ENCODE peak calls at places on chromosomes 2 and 18, in seven cellular contexts. A is GM23248, O is neural progenitor cell, F is HepG2, B is fibroblast of lung, Z is keratinocyte, L is H1. R is an unnamed sample.

GRCh38 chr2:27663160-27663462 is 303 bp downstream of the SUPT7L start:
- DNase-seq in O (no peak), L (no peak), Z (no peak), A (no peak), B (no peak), F (no peak), R (no peak)

GRCh38 chr2:147538848-147539247 is 306.0 kb upstream of the ACVR2A start:
- DNase-seq in Z (no peak), B (no peak), O (no peak), F (no peak), A (peak), L (no peak), R (no peak)

GRCh38 chr2:233252227-233252626 is 754 bp downstream of the ATG16L1 start:
- DNase-seq in L (no peak), Z (no peak), O (peak), F (no peak), B (no peak), A (peak), R (peak)

GRCh38 chr2:48278590-48278989 is 251.4 kb upstream of the STON1 start:
- DNase-seq in O (peak), L (no peak), A (no peak), F (no peak), Z (no peak), B (peak), R (no peak)

GRCh38 chr2:170362313-170362795 is 184.4 kb downstream of the MYO3B start:
- DNase-seq in O (no peak), A (no peak), B (no peak), L (no peak), F (no peak), Z (no peak), R (no peak)

GRCh38 chr2:215998636-215999035 is 14.7 kb downstream of the MREG start:
- DNase-seq in Z (no peak), F (no peak), O (no peak), A (no peak), B (no peak), L (no peak), R (no peak)

GRCh38 chr18:50663626-50664441 is 103.9 kb downstream of the MAPK4 start:
- DNase-seq in O (no peak), B (no peak), Z (no peak), A (no peak), F (no peak), L (no peak), R (no peak)

GRCh38 chr2:196925445-196925767 is 1.1 kb downstream of the PGAP1 start:
- DNase-seq in Z (no peak), A (peak), F (peak), B (no peak), O (peak), L (no peak), R (peak)

GRCh38 chr2:99863236-99863913 is 279.0 kb downstream of the AFF3 start:
- DNase-seq in F (no peak), O (no peak), L (no peak), B (peak), A (no peak), Z (no peak), R (no peak)

GRCh38 chr2:240672701-240673190 is 9.9 kb downstream of the AQP12B start:
- DNase-seq in L (no peak), B (no peak), Z (no peak), O (no peak), F (no peak), A (no peak), R (no peak)

GRCh38 chr2:43802135-43802534 is 28.3 kb downstream of the DYNC2LI1 start:
- DNase-seq in L (no peak), Z (no peak), O (no peak), A (no peak), F (peak), B (no peak), R (no peak)

GRCh38 chr2:233068762-233069418 is 8.7 kb downstream of the INPP5D start:
- DNase-seq in O (no peak), B (no peak), F (no peak), L (no peak), A (no peak), Z (no peak), R (no peak)

GRCh38 chr2:152421521-152422367 is 86.8 kb downstream of the FMNL2 start:
- DNase-seq in F (peak), A (peak), B (peak), L (no peak), O (no peak), Z (peak), R (peak)

GRCh38 chr2:3460161-3460560 is 59.2 kb downstream of the ADI1 start:
- DNase-seq in O (no peak), Z (no peak), L (no peak), B (no peak), A (no peak), F (no peak), R (no peak)

GRCh38 chr2:225889452-225889851 is 489.9 kb downstream of the NYAP2 start:
- DNase-seq in B (peak), A (peak), F (peak), L (no peak), O (peak), Z (peak), R (peak)

GRCh38 chr2:25332571-25332970 is 9.2 kb downstream of the DNMT3A start:
- DNase-seq in L (no peak), B (no peak), A (no peak), F (no peak), Z (no peak), O (no peak), R (no peak)

GRCh38 chr2:230602562-230603230 is 109.9 kb upstream of the CAB39 start:
- DNase-seq in Z (no peak), O (no peak), A (no peak), L (no peak), B (no peak), F (no peak), R (no peak)

GRCh38 chr2:85276571-85277121 is 51.1 kb downstream of the TGOLN2 start:
- DNase-seq in F (no peak), B (no peak), Z (no peak), L (no peak), A (peak), O (no peak), R (no peak)
- TF ChIP-seq EZH2 in F (no peak), B (no peak), Z (no peak), L (no peak), A (no peak), O (no peak), R (no peak)

DNA sequence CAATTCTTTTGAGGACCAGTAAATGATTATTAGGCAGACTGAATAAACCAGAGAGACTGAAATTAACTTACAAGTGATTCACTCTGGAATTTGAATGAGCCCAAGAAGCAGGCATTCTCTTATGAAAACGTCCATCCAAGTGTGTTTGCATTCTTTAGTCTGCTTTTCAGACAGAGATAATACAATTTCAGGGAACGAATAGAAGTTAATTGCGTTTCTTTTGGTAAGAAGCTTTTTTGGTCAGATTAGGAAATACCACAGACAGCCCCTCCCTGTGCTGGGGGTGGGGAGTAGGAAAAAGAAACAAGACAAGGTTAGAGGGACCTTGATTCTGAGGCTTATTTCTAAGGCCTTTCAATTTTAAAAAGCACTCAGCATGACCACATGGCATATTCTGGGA is 874.4 kb downstream of the SUCLG1 start:
- DNase-seq in B (no peak), F (no peak), O (peak), L (peak), Z (no peak), A (peak), R (no peak)
- TF ChIP-seq EZH2 in B (no peak), F (no peak), O (no peak), L (no peak), Z (no peak), A (no peak), R (no peak)

GRCh38 chr2:218872645-218873358 is 7.8 kb upstream of the WNT10A start:
- DNase-seq in A (no peak), B (no peak), L (no peak), F (no peak), O (peak), Z (no peak), R (no peak)

GRCh38 chr2:218869064-218869463 is 9.5 kb downstream of the WNT6 start:
- DNase-seq in O (no peak), B (no peak), F (no peak), A (no peak), Z (no peak), L (no peak), R (no peak)

GRCh38 chr2:218870984-218871344 is 9.7 kb upstream of the WNT10A start:
- DNase-seq in B (no peak), L (no peak), F (no peak), O (no peak), A (no peak), Z (no peak), R (no peak)

GRCh38 chr2:218873359-218874194 is 7.1 kb upstream of the WNT10A start:
- DNase-seq in L (no peak), Z (no peak), O (peak), B (no peak), A (no peak), F (no peak), R (no peak)

DNA sequence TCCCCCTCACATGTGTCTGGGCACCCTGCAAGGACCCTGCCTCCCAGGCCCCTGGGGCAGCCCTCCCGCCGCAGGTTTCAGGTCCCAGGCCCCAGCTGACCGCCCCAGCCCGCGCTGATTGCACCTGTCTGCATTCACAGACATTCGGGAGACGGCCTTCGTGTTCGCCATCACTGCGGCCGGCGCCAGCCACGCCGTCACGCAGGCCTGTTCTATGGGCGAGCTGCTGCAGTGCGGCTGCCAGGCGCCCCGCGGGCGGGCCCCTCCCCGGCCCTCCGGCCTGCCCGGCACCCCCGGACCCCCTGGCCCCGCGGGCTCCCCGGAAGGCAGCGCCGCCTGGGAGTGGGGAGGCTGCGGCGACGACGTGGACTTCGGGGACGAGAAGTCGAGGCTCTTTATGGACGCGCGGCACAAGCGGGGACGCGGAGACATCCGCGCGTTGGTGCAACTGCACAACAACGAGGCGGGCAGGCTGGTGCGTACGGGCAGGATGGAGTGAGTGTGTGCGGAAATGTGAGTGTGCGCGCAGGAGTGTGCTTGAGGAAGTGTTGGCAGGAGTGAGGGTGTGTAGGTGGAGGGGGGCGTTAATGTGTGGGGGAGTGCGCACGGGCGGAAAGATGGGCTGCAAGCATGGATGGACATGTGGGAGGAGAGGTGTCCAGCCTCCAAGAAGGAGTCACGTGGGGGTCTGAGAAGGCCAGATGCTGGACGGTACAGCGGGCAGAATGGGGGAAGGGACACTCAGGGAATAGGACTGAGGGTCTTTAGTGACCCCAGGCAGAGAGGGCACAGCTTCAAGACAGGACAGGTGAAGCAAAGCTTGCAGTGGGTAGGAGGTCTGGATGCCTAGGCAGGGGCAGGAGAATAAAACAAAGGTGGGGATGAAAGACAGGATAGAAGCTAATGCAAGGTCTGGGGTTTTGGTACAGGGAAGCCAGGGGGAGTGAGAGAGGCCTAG is 9.0 kb upstream of the WNT10A start:
- DNase-seq in A (peak), L (no peak), Z (no peak), F (no peak), B (no peak), O (no peak), R (no peak)
- TF ChIP-seq EZH2 in A (no peak), L (peak), Z (no peak), F (peak), B (peak), O (peak), R (peak)

DNA sequence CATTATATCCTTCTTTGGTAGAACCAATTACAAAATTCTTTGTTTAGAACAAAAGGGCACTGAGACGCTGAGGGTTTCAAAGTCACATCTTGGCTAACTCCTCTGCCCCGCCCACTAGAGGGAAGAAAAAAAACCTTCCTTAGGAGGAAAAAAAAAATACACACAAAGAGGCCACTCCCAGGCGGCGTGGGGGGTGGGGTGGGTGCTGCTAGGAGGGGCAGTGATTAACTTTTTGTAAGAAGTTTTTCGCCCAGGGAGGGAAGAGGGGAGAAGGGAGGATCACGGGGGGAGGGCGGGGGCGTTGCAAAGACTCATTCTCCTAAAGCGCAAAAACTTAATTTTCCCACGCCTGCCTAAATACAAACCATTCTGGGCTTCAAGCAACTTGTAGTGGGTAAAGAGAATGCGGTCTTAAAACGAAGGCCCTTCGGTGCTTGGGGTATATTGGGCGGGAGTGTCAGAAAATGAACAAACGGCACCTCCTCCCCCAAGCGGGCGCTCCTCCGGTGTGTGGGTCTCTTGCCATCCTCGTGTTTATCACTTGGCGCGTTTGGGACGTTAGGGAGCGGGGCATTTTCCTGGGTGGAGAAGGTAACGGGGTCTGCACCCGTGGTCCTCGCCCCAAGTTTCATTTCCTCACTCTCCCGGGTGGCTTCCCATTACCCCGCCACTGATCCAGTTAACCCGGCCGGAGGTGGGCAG is 1.7 kb downstream of the CXCR4 start:
- DNase-seq in B (no peak), O (peak), F (no peak), A (peak), Z (no peak), L (no peak), R (peak)
- TF ChIP-seq EZH2 in B (no peak), O (no peak), F (no peak), A (peak), Z (peak), L (no peak), R (no peak)

DNA sequence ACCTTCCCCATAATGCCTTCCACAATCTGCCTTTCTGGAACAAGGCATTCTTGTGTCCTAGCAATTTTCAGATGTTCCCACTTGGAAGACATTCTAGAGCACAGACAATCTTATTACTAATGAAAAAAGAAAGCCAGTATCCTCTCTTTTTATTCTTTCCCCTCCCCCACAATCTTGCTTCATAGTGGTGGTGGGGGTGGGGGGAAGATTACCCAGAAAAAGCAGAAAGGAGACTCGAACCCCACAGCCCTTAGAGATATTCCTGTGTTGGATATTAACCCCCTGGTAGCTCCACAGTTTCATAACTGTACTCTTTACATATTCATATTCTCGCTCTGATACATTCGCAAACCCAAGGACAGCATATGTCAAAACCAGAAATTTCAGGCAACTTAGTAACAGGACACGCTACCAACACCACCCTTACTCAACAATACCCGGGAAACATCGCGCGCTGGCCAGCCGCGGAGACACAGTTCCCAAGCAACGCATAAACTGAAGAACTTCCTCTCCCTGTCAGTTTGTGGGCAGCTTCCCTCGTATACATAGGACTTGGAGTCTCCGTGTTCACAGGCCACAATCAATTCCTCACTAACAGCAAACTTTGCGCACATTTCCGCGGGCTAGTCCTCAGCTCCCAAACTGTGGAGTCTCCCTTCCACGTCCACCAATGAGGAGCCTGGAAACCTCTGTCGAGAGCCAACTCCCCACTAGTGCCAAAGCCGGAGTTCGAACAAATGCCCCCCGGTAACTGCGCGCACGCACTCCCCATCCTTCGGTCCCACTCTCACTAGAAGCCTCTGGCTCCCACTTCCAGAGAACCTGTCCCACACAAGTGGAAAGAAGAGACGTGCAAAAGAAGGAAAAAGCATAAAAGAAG is 709 bp downstream of the NR4A2 start:
- DNase-seq in Z (no peak), F (no peak), A (peak), B (peak), L (no peak), O (peak), R (peak)
- TF ChIP-seq EZH2 in Z (no peak), F (peak), A (no peak), B (no peak), L (peak), O (no peak), R (no peak)

R was measured in A673.